ENCODE peak calls at places on chromosomes 1 and 21, in seven cellular contexts. D, W, M, V, Z, N and Y are unnamed samples.

GRCh38 chr1:187744665-187745064 is 915.9 kb downstream of the PLA2G4A start:
- DNase-seq in D (no peak), W (no peak), M (no peak), V (no peak), Z (peak), N (no peak), Y (no peak)

GRCh38 chr1:92980732-92981647 is 19.7 kb upstream of the DIPK1A start:
- DNase-seq in D (no peak), W (no peak), M (no peak), V (no peak), Z (no peak), N (no peak), Y (no peak)

GRCh38 chr1:218584418-218585155 is 239.5 kb downstream of the TGFB2 start:
- DNase-seq in D (peak), W (no peak), M (no peak), V (no peak), Z (no peak), N (no peak), Y (no peak)

GRCh38 chr1:101285922-101286568 is 49.2 kb downstream of the S1PR1 start:
- DNase-seq in D (no peak), W (no peak), M (no peak), V (no peak), Z (no peak), N (no peak), Y (no peak)

GRCh38 chr1:59768752-59769411 is 45.9 kb upstream of the HOOK1 start:
- DNase-seq in D (no peak), W (no peak), M (peak), V (no peak), Z (no peak), N (no peak), Y (no peak)

GRCh38 chr1:225253784-225254183 is 174.1 kb downstream of the LBR start:
- DNase-seq in D (no peak), W (no peak), M (no peak), V (no peak), Z (no peak), N (no peak), Y (no peak)

GRCh38 chr1:108125312-108126138 is 74.6 kb downstream of the SLC25A24 start:
- DNase-seq in D (peak), W (peak), M (peak), V (peak), Z (peak), N (peak), Y (peak)

GRCh38 chr1:30756545-30757195 is 904 bp downstream of the LAPTM5 start:
- DNase-seq in D (no peak), W (no peak), M (no peak), V (peak), Z (no peak), N (no peak), Y (no peak)

GRCh38 chr1:225820522-225821120 is 10.7 kb downstream of the EPHX1 start:
- DNase-seq in D (no peak), W (no peak), M (no peak), V (no peak), Z (no peak), N (no peak), Y (peak)

GRCh38 chr1:9321480-9321849 is 28.8 kb downstream of the SPSB1 start:
- DNase-seq in D (no peak), W (no peak), M (no peak), V (no peak), Z (no peak), N (no peak), Y (no peak)

GRCh38 chr1:195773958-195774357 is 834.3 kb downstream of the KCNT2 start:
- DNase-seq in D (no peak), W (no peak), M (no peak), V (no peak), Z (no peak), N (no peak), Y (no peak)

GRCh38 chr1:66436378-66437135 is 97.4 kb upstream of the SGIP1 start:
- DNase-seq in D (peak), W (no peak), M (no peak), V (no peak), Z (peak), N (no peak), Y (peak)

GRCh38 chr1:89260042-89260441 is 12.6 kb downstream of the GBP5 start:
- DNase-seq in D (no peak), W (no peak), M (no peak), V (no peak), Z (no peak), N (no peak), Y (no peak)

GRCh38 chr1:147478556-147478955 is 62.7 kb upstream of the BCL9 start:
- DNase-seq in D (no peak), W (no peak), M (no peak), V (no peak), Z (no peak), N (no peak), Y (peak)

GRCh38 chr1:24724345-24725208 is 20.7 kb upstream of the CLIC4 start:
- DNase-seq in D (peak), W (no peak), M (peak), V (peak), Z (no peak), N (no peak), Y (peak)

GRCh38 chr1:168057921-168058320 is 78.8 kb downstream of the GPR161 start:
- DNase-seq in D (no peak), W (no peak), M (no peak), V (no peak), Z (no peak), N (no peak), Y (no peak)

GRCh38 chr21:43877936-43878575 is 13.0 kb downstream of the AGPAT3 start:
- DNase-seq in D (no peak), W (no peak), M (no peak), V (no peak), Z (no peak), N (no peak), Y (no peak)

GRCh38 chr1:194004146-194004545 is 817.7 kb upstream of the B3GALT2 start:
- DNase-seq in D (no peak), W (no peak), M (no peak), V (no peak), Z (no peak), N (no peak), Y (no peak)

GRCh38 chr1:172585348-172585747 is 52.4 kb downstream of the SUCO start:
- DNase-seq in D (no peak), W (no peak), M (no peak), V (no peak), Z (no peak), N (no peak), Y (no peak)

GRCh38 chr1:235045034-235045690 is 83.5 kb downstream of the TOMM20 start:
- DNase-seq in D (no peak), W (no peak), M (no peak), V (no peak), Z (no peak), N (no peak), Y (no peak)
- TF ChIP-seq JUND in D (no peak), W (no peak), M (no peak), V (no peak), Z (no peak), N (no peak), Y (no peak)

DNA sequence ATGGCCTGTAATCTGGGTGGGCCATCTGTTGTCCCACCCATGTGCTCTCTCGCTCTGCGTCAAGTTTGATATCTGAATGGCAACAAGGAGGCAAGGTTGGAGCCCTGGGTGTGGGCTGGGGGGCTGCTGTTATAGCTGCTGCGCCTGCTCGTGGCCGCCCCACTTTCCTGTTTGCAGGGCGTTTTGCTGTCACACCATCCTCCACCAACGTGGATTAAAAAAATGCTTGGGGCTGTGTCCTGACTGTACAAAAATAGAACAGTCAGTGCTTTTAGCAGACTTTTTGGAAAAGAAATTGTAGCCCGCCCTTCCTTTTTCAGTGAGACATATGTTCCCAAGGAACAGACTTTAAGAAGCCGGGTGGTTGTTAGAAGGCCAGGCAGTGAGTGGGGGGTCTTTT is 25.5 kb downstream of the UMODL1 start:
- DNase-seq in D (no peak), W (no peak), M (no peak), V (no peak), Z (no peak), N (no peak), Y (no peak)
- TF ChIP-seq JUND in D (no peak), W (no peak), M (no peak), V (no peak), Z (no peak), N (no peak), Y (no peak)

GRCh38 chr1:3759800-3760199 is 7.5 kb downstream of the CCDC27 start:
- DNase-seq in D (no peak), W (no peak), M (no peak), V (peak), Z (no peak), N (no peak), Y (no peak)

GRCh38 chr1:3761296-3762010 is 9.2 kb downstream of the CCDC27 start:
- DNase-seq in D (no peak), W (no peak), M (no peak), V (no peak), Z (no peak), N (no peak), Y (no peak)

GRCh38 chr1:3762151-3762872 is 10.1 kb downstream of the CCDC27 start:
- DNase-seq in D (no peak), W (no peak), M (no peak), V (no peak), Z (no peak), N (no peak), Y (no peak)

GRCh38 chr1:3762873-3763228 is 9.7 kb upstream of the SMIM1 start:
- DNase-seq in D (no peak), W (no peak), M (no peak), V (no peak), Z (no peak), N (no peak), Y (no peak)

GRCh38 chr1:3763351-3764125 is 9.0 kb upstream of the SMIM1 start:
- DNase-seq in D (no peak), W (no peak), M (no peak), V (no peak), Z (no peak), N (no peak), Y (no peak)
- TF ChIP-seq JUND in D (no peak), W (no peak), M (no peak), V (no peak), Z (no peak), N (no peak), Y (no peak)

DNA sequence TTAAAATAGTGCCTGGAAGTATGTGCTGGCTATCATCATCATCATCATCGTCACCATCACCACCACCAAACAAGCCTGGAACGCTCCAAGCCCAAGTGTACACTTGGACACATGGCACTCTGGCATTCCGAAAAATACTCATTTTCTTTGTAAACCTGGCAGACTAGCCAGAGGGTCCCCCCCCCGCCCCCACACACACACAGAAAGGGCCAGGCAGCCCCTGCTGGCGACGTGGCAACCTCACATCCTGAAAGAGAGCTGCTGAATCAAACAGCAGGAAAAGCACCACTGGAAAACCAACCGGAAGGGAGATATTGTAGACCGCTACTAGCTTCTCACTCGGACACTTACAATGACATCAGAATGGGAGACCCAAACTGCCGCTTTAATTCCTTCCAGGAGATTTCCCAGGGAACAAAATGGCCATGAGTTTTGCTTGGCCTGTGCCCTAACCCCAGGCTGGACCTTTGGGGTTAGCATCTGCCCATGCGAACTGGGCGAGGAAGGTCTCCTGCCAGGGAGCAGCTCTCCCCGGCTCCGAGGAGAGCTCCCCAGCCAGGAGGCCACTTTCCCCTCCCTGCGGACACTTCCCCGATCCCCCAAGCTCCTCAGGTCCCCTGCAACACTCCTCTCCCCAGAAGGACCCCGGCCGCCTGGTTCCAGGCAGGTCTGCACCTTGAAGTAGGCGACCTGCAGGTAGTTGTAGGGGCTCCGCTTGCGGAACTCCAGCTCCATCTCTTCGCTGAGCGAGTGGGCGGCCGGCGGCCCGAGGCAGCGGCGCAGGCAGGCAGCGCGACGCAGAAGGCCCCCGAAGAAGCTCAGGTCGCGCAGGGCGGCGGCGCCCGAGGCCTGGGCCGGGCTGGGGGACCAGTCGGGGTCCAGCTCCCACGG is 751 bp downstream of the P3H1 start:
- DNase-seq in D (peak), W (no peak), M (peak), V (peak), Z (no peak), N (peak), Y (no peak)
- TF ChIP-seq JUND in D (no peak), W (no peak), M (no peak), V (no peak), Z (no peak), N (no peak), Y (no peak)

GRCh38 chr1:7989762-7990428 is 28.4 kb downstream of the PARK7 start:
- DNase-seq in D (no peak), W (no peak), M (no peak), V (no peak), Z (no peak), N (no peak), Y (no peak)
- TF ChIP-seq JUND in D (no peak), W (no peak), M (no peak), V (no peak), Z (no peak), N (no peak), Y (no peak)